ENCODE peak calls at places on chromosomes 16 and 17, in five cellular contexts. S, P, J, N and U are unnamed samples.

GRCh38 chr17:2125013-2125535 is 70.2 kb downstream of the HIC1 start:
- DNase-seq in S (no peak), P (no peak), J (no peak), N (no peak), U (no peak)

GRCh38 chr17:80917716-80918560 is 73.7 kb upstream of the CHMP6 start:
- DNase-seq in S (no peak), P (no peak), J (no peak), N (no peak), U (no peak)

GRCh38 chr16:87881327-87882200 is 12.3 kb upstream of the SLC7A5 start:
- DNase-seq in S (no peak), P (no peak), J (no peak), N (no peak), U (no peak)

GRCh38 chr16:13021996-13022395 is 120.6 kb downstream of the SHISA9 start:
- DNase-seq in S (no peak), P (no peak), J (no peak), N (no peak), U (peak)

GRCh38 chr17:45812102-45812501 is 28.0 kb downstream of the CRHR1 start:
- DNase-seq in S (peak), P (no peak), J (no peak), N (no peak), U (no peak)

GRCh38 chr17:30345527-30346075 is 11.7 kb upstream of the TMIGD1 start:
- DNase-seq in S (no peak), P (no peak), J (no peak), N (no peak), U (no peak)

GRCh38 chr17:46977348-46977747 is 1.7 kb downstream of the RPRML start:
- DNase-seq in S (peak), P (no peak), J (no peak), N (no peak), U (no peak)

GRCh38 chr16:3027488-3027795 is 3.6 kb downstream of the THOC6 start:
- DNase-seq in S (no peak), P (no peak), J (no peak), N (no peak), U (no peak)

GRCh38 chr16:84879569-84880487 is 60.0 kb downstream of the CRISPLD2 start:
- DNase-seq in S (no peak), P (no peak), J (no peak), N (no peak), U (no peak)

GRCh38 chr16:1048442-1049112 is 24.0 kb upstream of the SSTR5 start:
- DNase-seq in S (no peak), P (peak), J (no peak), N (no peak), U (no peak)

GRCh38 chr17:77516902-77517301 is 376.1 kb downstream of the SEC14L1 start:
- DNase-seq in S (peak), P (no peak), J (no peak), N (no peak), U (peak)

GRCh38 chr17:50518265-50519023 is 10.2 kb downstream of the MYCBPAP start:
- DNase-seq in S (no peak), P (peak), J (no peak), N (no peak), U (no peak)

GRCh38 chr16:70267516-70267915 is 15.8 kb upstream of the EXOSC6 start:
- DNase-seq in S (peak), P (no peak), J (no peak), N (no peak), U (no peak)

GRCh38 chr16:66705790-66706505 is 9.4 kb upstream of the CMTM4 start:
- DNase-seq in S (no peak), P (peak), J (no peak), N (no peak), U (no peak)

GRCh38 chr16:21101631-21102420 is 48.8 kb downstream of the DNAH3 start:
- DNase-seq in S (peak), P (no peak), J (no peak), N (no peak), U (no peak)

GRCh38 chr16:53946745-53947386 is 242.9 kb downstream of the FTO start:
- DNase-seq in S (no peak), P (no peak), J (no peak), N (no peak), U (no peak)